ENCODE peak calls at places on chromosomes 2 and 18, in ten cellular contexts. G is neuronal stem cell; U is stimulated activated CD4-positive, alpha-beta T cell treated with anti-CD3 and anti-CD28 coated beads, Interleukin-1b, Interleukin-23, amount 100 ng/mL, for 1 hour; P is iPS-NIHi11; J is Kasumi-1; F is CD4-positive, alpha-beta T cell; E is HS-5; N is HCEC 1CT; S is heart left ventricle; X is activated T-helper 2 cell treated with anti-CD3 and anti-CD28 coated beads, Interferon-gamma antibody, Interleukin-2, Interleukin-4, amounts not matched to agents 10 μg/mL and 5 μg/mL and 100 μg/mL, durations not matched to agents 14 hours and 24 hours and 36 hours. A is an unnamed sample.
A peak's percentile ranks its signal among the peaks of the same experiment; 100 is the strongest.

GRCh38 chr18:48303883-48304282 is 105.3 kb downstream of the ZBTB7C start:
- DNase-seq in G (no peak), U (no peak), P (no peak), J (no peak), F (no peak), E (no peak), N (no peak), S (no peak), X (no peak), A (no peak)

GRCh38 chr18:13452448-13452811 is 233.9 kb downstream of the LDLRAD4 start:
- DNase-seq in G (no peak), U (no peak), P (no peak), J (no peak), F (no peak), E (no peak), N (no peak), S (no peak), X (no peak), A (no peak)

GRCh38 chr2:40511661-40512213 is 59.8 kb upstream of the SLC8A1 start:
- DNase-seq in G (no peak), U (no peak), P (no peak), J (no peak), F (no peak), E (peak; percentile 50), N (peak; percentile 83), S (peak; percentile 18), X (no peak), A (no peak)

GRCh38 chr18:79944126-79944731 is 7.2 kb downstream of the SLC66A2 start:
- DNase-seq in G (no peak), U (no peak), P (no peak), J (peak; percentile 46), F (no peak), E (no peak), N (no peak), S (no peak), X (no peak), A (no peak)

GRCh38 chr2:15975261-15975600 is 34.9 kb downstream of the MYCN start:
- DNase-seq in G (no peak), U (no peak), P (no peak), J (no peak), F (no peak), E (no peak), N (no peak), S (no peak), X (no peak), A (no peak)

GRCh38 chr2:118250463-118250862 is 162.2 kb downstream of the INSIG2 start:
- DNase-seq in G (no peak), U (no peak), P (no peak), J (no peak), F (no peak), E (peak; percentile 29), N (no peak), S (no peak), X (no peak), A (no peak)

GRCh38 chr2:58866040-58866439 is 624.9 kb upstream of the FANCL start:
- DNase-seq in G (peak; percentile 51), U (no peak), P (peak; percentile 70), J (no peak), F (no peak), E (no peak), N (no peak), S (no peak), X (no peak), A (no peak)

GRCh38 chr18:64037812-64038414 is 68.0 kb downstream of the SERPINB8 start:
- DNase-seq in G (peak; percentile 41), U (no peak), P (peak; percentile 64), J (peak; percentile 49), F (no peak), E (peak; percentile 4), N (peak; percentile 6), S (no peak), X (no peak), A (no peak)

GRCh38 chr2:119431155-119431975 is at the start of gene TMEM37:
- DNase-seq in G (peak; percentile 80), U (no peak), P (peak; percentile 94), J (peak; percentile 41), F (no peak), E (no peak), N (peak; percentile 29), S (peak; percentile 68), X (no peak), A (no peak)

GRCh38 chr2:64359892-64360657 is 93.9 kb upstream of the LGALSL start:
- DNase-seq in G (no peak), U (peak; percentile 11), P (peak; percentile 57), J (no peak), F (no peak), E (peak; percentile 86), N (peak; percentile 96), S (peak; percentile 45), X (peak; percentile 15), A (peak; percentile 32)

GRCh38 chr2:45210466-45211195 is 201.4 kb upstream of the SIX2 start:
- DNase-seq in G (no peak), U (no peak), P (no peak), J (no peak), F (no peak), E (no peak), N (peak; percentile 49), S (no peak), X (no peak), A (no peak)

GRCh38 chr2:202944403-202944802 is 32.3 kb downstream of the CARF start:
- DNase-seq in G (no peak), U (no peak), P (no peak), J (no peak), F (no peak), E (no peak), N (peak; percentile 51), S (no peak), X (no peak), A (no peak)

GRCh38 chr2:221388891-221389290 is 183.2 kb downstream of the EPHA4 start:
- DNase-seq in G (no peak), U (no peak), P (no peak), J (no peak), F (no peak), E (no peak), N (no peak), S (no peak), X (no peak), A (no peak)

GRCh38 chr2:179447839-179448447 is 183.3 kb upstream of the SESTD1 start:
- DNase-seq in G (no peak), U (no peak), P (no peak), J (peak; percentile 13), F (no peak), E (no peak), N (peak; percentile 20), S (no peak), X (no peak), A (no peak)

GRCh38 chr18:3350566-3351527 is 88.9 kb downstream of the MYL12B start:
- DNase-seq in G (no peak), U (no peak), P (no peak), J (no peak), F (no peak), E (no peak), N (peak; percentile 20), S (no peak), X (no peak), A (no peak)

GRCh38 chr18:62713651-62714247 is 1.6 kb upstream of the PHLPP1 start:
- DNase-seq in G (no peak), U (no peak), P (no peak), J (no peak), F (no peak), E (no peak), N (no peak), S (no peak), X (no peak), A (no peak)

GRCh38 chr18:12376034-12376717 is 851 bp downstream of the AFG3L2 start:
- DNase-seq in G (no peak), U (peak; percentile 4), P (no peak), J (peak; percentile 24), F (peak; percentile 1), E (no peak), N (peak; percentile 4), S (peak; percentile 48), X (peak; percentile 18), A (no peak)

GRCh38 chr2:10221976-10222870 is 80.5 kb upstream of the HPCAL1 start:
- DNase-seq in G (no peak), U (no peak), P (no peak), J (no peak), F (no peak), E (no peak), N (no peak), S (no peak), X (no peak), A (no peak)

GRCh38 chr18:3869848-3870247 is 419.9 kb downstream of the TGIF1 start:
- DNase-seq in G (peak; percentile 37), U (no peak), P (peak; percentile 30), J (peak; percentile 59), F (no peak), E (peak; percentile 25), N (peak; percentile 70), S (no peak), X (no peak), A (no peak)

GRCh38 chr2:85887566-85888019 is 1.2 kb downstream of the ST3GAL5 start:
- DNase-seq in G (no peak), U (peak; percentile 9), P (no peak), J (peak; percentile 48), F (peak; percentile 38), E (no peak), N (peak; percentile 32), S (peak; percentile 60), X (peak; percentile 35), A (peak; percentile 30)

GRCh38 chr2:174120346-174120745 is 128.0 kb downstream of the OLA1 start:
- DNase-seq in G (no peak), U (no peak), P (no peak), J (no peak), F (no peak), E (peak; percentile 55), N (peak; percentile 81), S (no peak), X (no peak), A (no peak)

GRCh38 chr2:15657759-15658158 is 66.1 kb downstream of the DDX1 start:
- DNase-seq in G (no peak), U (no peak), P (no peak), J (no peak), F (no peak), E (no peak), N (no peak), S (no peak), X (no peak), A (no peak)

GRCh38 chr2:169354244-169354643 is 8.1 kb downstream of the LRP2 start:
- DNase-seq in G (no peak), U (no peak), P (no peak), J (no peak), F (no peak), E (no peak), N (no peak), S (no peak), X (no peak), A (no peak)

GRCh38 chr2:214604861-214605260 is 194.0 kb downstream of the VWC2L start:
- DNase-seq in G (no peak), U (no peak), P (no peak), J (no peak), F (no peak), E (peak; percentile 23), N (peak; percentile 83), S (no peak), X (no peak), A (no peak)

GRCh38 chr2:69786105-69786504 is 43.4 kb upstream of the GMCL1 start:
- DNase-seq in G (no peak), U (no peak), P (no peak), J (no peak), F (no peak), E (no peak), N (no peak), S (no peak), X (no peak), A (no peak)

GRCh38 chr18:13625355-13625754 is 101.0 kb downstream of the FAM210A start:
- DNase-seq in G (no peak), U (no peak), P (no peak), J (no peak), F (no peak), E (no peak), N (no peak), S (no peak), X (no peak), A (no peak)

GRCh38 chr18:47898696-47899095 is 31.8 kb downstream of the SMAD2 start:
- DNase-seq in G (no peak), U (no peak), P (no peak), J (no peak), F (no peak), E (no peak), N (no peak), S (no peak), X (no peak), A (no peak)

GRCh38 chr2:62660582-62661262 is 44.8 kb upstream of the EHBP1 start:
- DNase-seq in G (no peak), U (no peak), P (no peak), J (no peak), F (no peak), E (peak; percentile 94), N (peak; percentile 91), S (no peak), X (no peak), A (no peak)

A was measured in activated T-helper 9 cell treated with anti-CD3 and anti-CD28 coated beads, Interleukin-2, amount 50 U/mL, for 16 hours.